ENCODE peak calls at places on chromosomes 3 and 15, in seven cellular contexts. A, J, P, B, Y, H and Q are unnamed samples.

GRCh38 chr3:113212155-113212844 is 943 bp downstream of the BOC start:
- DNase-seq in P (peak), H (no peak), A (peak), J (no peak), Y (peak), B (peak), Q (no peak)

GRCh38 chr15:39587910-39588530 is 7.1 kb downstream of the THBS1 start:
- DNase-seq in H (no peak), J (no peak), P (no peak), B (no peak), Y (no peak), A (peak), Q (no peak)

GRCh38 chr3:10503217-10503796 is 2.1 kb downstream of the ATP2B2 start:
- DNase-seq in J (no peak), A (no peak), H (no peak), Y (no peak), P (no peak), B (no peak), Q (no peak)

GRCh38 chr15:60426870-60427528 is 29.2 kb upstream of the ANXA2 start:
- DNase-seq in B (no peak), A (peak), Y (no peak), J (no peak), P (no peak), H (no peak), Q (no peak)

GRCh38 chr3:151979914-151980313 is 106.5 kb downstream of the SUCNR1 start:
- DNase-seq in B (no peak), H (no peak), A (peak), Y (no peak), J (no peak), P (no peak), Q (no peak)

GRCh38 chr15:72233759-72234158 is 2.8 kb upstream of the PKM start:
- DNase-seq in J (no peak), B (no peak), Y (no peak), H (no peak), P (no peak), A (no peak), Q (no peak)

GRCh38 chr15:68209735-68210408 is 4.7 kb upstream of the CALML4 start:
- DNase-seq in J (no peak), P (no peak), Y (no peak), H (no peak), B (no peak), A (no peak), Q (no peak)

GRCh38 chr3:12935023-12935860 is 93.9 kb upstream of the RPL32 start:
- DNase-seq in Y (no peak), B (no peak), H (no peak), A (no peak), P (no peak), J (no peak), Q (no peak)